ENCODE peak calls at places on chromosomes 3 and 15, in seven cellular contexts. S is astrocyte of the spinal cord, C is endothelial cell of umbilical vein, X is HFF-Myc, N is fibroblast of lung, L is aorta, U is Peyer's patch. D is an unnamed sample.

GRCh38 chr15:92922405-92923002 is 22.4 kb downstream of the CHD2 start:
- DNase-seq in N (no peak), U (no peak), S (no peak), X (no peak), C (no peak), L (no peak), D (no peak)

GRCh38 chr3:127568604-127569003 is 21.9 kb downstream of the TPRA1 start:
- DNase-seq in X (no peak), L (no peak), S (no peak), N (no peak), C (no peak), U (no peak), D (no peak)

GRCh38 chr3:100002599-100003350 is 111.5 kb downstream of the FILIP1L start:
- DNase-seq in S (peak), X (peak), U (no peak), C (peak), L (no peak), N (peak), D (peak)

GRCh38 chr15:79122943-79123342 is 32.4 kb upstream of the RASGRF1 start:
- DNase-seq in N (no peak), L (no peak), X (no peak), U (no peak), S (no peak), C (no peak), D (no peak)

GRCh38 chr3:42533161-42533897 is 30.9 kb downstream of the VIPR1 start:
- DNase-seq in S (no peak), C (no peak), L (no peak), U (no peak), N (no peak), X (no peak), D (peak)

GRCh38 chr3:72487078-72487765 is 361.0 kb downstream of the SHQ1 start:
- DNase-seq in X (peak), C (peak), L (peak), S (peak), U (peak), N (peak), D (peak)

GRCh38 chr15:101480613-101481380 is 8.7 kb downstream of the PCSK6 start:
- DNase-seq in U (no peak), X (no peak), L (no peak), S (no peak), C (no peak), N (no peak), D (no peak)

GRCh38 chr15:100781061-100781960 is 98.3 kb upstream of the ALDH1A3 start:
- DNase-seq in U (no peak), X (no peak), N (peak), C (no peak), L (peak), S (no peak), D (no peak)

GRCh38 chr3:134197681-134198261 is 52.9 kb downstream of the RYK start:
- DNase-seq in U (no peak), C (peak), L (no peak), N (peak), S (peak), X (peak), D (peak)

GRCh38 chr3:129118745-129119144 is 2.9 kb downstream of the RAB43 start:
- DNase-seq in X (no peak), S (no peak), U (no peak), C (peak), L (no peak), N (no peak), D (no peak)
- H3K4me3 ChIP-seq in X (peak), S (no peak), U (peak), C (no peak), L (no peak), N (peak), D (no peak)

DNA sequence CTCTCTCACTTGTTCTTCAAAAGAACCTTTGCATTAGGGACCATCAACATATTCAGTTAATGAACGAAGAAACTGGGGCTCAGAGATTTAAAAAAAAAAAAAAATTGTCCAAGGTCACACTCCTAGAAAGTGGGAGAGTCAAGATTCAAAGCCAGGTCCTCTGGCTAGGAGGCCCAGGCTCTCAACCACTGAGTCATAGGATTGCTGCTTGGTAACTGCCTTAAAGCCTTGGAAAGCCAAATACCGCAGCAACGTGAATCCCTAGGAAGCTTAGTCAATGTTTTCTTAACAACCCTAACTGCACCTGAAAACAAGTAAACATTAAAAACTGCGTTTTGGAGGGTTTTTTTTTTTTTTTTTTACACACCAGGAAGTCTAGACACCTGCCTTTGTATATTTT is 156.8 kb downstream of the WNT5A start:
- DNase-seq in U (no peak), S (peak), X (peak), L (no peak), C (no peak), N (peak), D (peak)
- H3K4me3 ChIP-seq in U (no peak), S (no peak), X (no peak), L (no peak), C (no peak), N (no peak), D (no peak)

GRCh38 chr3:184380210-184380626 is 364 bp downstream of the CHRD start:
- DNase-seq in L (peak), U (no peak), X (no peak), S (peak), N (peak), C (no peak), D (peak)

GRCh38 chr3:184380627-184381260 is 890 bp downstream of the CHRD start:
- DNase-seq in U (no peak), S (no peak), L (peak), N (no peak), X (no peak), C (no peak), D (no peak)

GRCh38 chr3:184383033-184383740 is 3.3 kb downstream of the CHRD start:
- DNase-seq in N (no peak), L (peak), U (no peak), S (no peak), C (no peak), X (no peak), D (no peak)

GRCh38 chr3:184382326-184383032 is 2.6 kb downstream of the CHRD start:
- DNase-seq in X (no peak), U (no peak), L (peak), S (no peak), N (no peak), C (no peak), D (no peak)

DNA sequence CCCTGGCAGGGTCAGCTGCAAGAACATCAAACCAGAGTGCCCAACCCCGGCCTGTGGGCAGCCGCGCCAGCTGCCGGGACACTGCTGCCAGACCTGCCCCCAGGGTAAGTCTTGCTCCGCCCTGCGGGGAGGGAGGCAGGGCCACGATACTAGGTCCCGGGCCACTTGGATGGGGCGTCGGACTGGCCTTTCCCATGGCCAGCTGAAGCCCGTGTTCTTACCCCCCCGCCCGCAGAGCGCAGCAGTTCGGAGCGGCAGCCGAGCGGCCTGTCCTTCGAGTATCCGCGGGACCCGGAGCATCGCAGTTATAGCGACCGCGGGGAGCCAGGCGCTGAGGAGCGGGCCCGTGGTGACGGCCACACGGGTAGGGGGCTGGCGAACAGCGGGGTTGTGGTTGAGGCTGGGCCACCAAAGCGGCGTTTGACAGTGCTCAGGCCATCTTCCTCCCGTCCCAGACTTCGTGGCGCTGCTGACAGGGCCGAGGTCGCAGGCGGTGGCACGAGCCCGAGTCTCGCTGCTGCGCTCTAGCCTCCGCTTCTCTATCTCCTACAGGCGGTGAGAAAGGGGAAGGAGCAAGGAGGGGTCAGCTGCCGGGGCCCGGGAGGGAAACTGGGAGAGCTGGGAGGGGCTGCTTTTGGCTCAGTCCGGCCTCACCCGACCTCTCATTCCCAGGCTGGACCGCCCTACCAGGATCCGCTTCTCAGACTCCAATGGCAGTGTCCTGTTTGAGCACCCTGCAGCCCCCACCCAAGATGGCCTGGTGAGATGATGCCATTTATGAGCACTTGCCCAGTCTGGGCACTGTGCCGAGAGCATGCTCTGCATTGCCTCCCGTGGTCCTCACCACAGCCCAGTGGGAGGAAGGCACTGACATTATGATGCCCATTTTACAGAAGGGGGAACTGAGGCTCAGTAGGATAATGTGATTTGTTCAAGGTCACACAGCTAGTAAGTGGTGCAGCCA is 1.7 kb downstream of the CHRD start:
- DNase-seq in N (no peak), L (peak), U (no peak), S (no peak), C (no peak), X (no peak), D (no peak)
- H3K4me3 ChIP-seq in N (no peak), L (no peak), U (peak), S (no peak), C (no peak), X (no peak), D (no peak)

DNA sequence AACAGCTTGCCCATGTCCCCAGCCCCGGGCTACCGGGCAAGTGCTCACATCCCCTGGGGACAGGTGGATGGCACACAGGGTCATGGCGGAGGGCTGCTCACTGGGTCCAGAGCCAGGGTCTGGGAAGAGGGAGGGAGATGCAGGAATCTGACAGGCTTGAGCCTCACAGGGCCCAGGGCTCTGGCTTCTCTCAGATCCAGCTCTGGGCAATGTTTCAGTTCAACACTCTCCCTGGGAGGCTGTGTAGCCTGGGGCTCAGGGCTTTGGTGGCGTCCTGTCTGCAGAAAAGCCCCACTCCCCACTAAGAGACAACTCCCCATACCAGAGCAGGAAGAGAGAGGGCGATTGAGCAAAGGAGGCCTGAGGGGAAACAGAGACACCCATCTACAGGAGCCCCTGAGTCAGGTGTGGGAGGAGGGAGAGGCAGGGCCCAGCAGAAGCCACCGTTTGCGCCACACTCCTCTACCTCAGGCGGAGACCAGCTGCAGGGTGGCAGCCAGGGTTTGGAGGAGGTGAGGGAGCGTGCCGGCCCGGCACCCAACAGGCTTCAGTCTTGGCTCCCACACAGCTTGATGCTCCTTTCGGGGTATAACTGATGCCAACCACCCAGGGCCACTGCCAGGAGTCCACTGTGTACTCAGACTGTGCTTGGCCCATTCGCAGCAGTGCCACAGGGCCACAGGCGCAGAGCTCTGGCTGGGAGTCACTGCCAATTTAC is 16.8 kb upstream of the SRP14 start:
- DNase-seq in L (no peak), N (no peak), X (no peak), U (peak), S (no peak), C (no peak), D (peak)
- H3K4me3 ChIP-seq in L (no peak), N (no peak), X (no peak), U (no peak), S (no peak), C (no peak), D (no peak)

GRCh38 chr3:73668366-73668765 is 43.6 kb upstream of the PDZRN3 start:
- DNase-seq in U (no peak), N (peak), C (no peak), L (no peak), S (no peak), X (no peak), D (no peak)
- H3K4me3 ChIP-seq in U (no peak), N (no peak), C (no peak), L (no peak), S (no peak), X (no peak), D (no peak)

GRCh38 chr15:94079459-94079858 is 151.9 kb upstream of the MCTP2 start:
- DNase-seq in L (no peak), U (no peak), X (no peak), N (no peak), C (no peak), S (no peak), D (no peak)
- H3K4me3 ChIP-seq in L (no peak), U (no peak), X (no peak), N (no peak), C (no peak), S (no peak), D (no peak)

D was measured in epithelial cell of esophagus.